ENCODE peak calls at places on chromosomes 5 and 9, in six cellular contexts. Z is activated CD8-positive, alpha-beta T cell treated with anti-CD3 and anti-CD28 coated beads for 36 hours; Q is esophagus squamous epithelium; H is bronchial epithelial cell; C is body of pancreas; P is lower leg skin. S is an unnamed sample.

GRCh38 chr5:43244823-43245565 is 53.0 kb downstream of the NIM1K start:
- DNase-seq in P (peak; percentile 56), Z (no peak), C (no peak), H (no peak), Q (no peak), S (peak; percentile 74)

GRCh38 chr5:123157797-123158528 is 68.9 kb downstream of the PRDM6 start:
- DNase-seq in P (no peak), C (no peak), H (peak; percentile 84), Q (no peak), Z (no peak), S (no peak)

GRCh38 chr9:90107021-90107771 is 502.4 kb downstream of the GADD45G start:
- DNase-seq in C (peak; percentile 87), Z (no peak), P (no peak), H (peak; percentile 66), Q (no peak), S (no peak)

GRCh38 chr5:113663879-113664278 is 150.4 kb downstream of the YTHDC2 start:
- DNase-seq in H (peak; percentile 12), Q (no peak), Z (peak; percentile 59), P (no peak), C (peak; percentile 28), S (peak; percentile 45)

GRCh38 chr5:129716235-129717030 is 31.5 kb upstream of the MINAR2 start:
- DNase-seq in C (no peak), H (no peak), Z (no peak), P (no peak), Q (no peak), S (no peak)

GRCh38 chr5:137751869-137752491 is 2.2 kb downstream of the HNRNPA0 start:
- DNase-seq in H (peak; percentile 79), C (peak; percentile 30), Q (no peak), P (no peak), Z (peak; percentile 19), S (peak; percentile 51)

GRCh38 chr5:10566556-10567068 is 2.7 kb downstream of the ANKRD33B start:
- DNase-seq in C (no peak), P (peak; percentile 73), Q (no peak), Z (no peak), H (no peak), S (no peak)

GRCh38 chr5:168047043-168047668 is 244.3 kb upstream of the WWC1 start:
- DNase-seq in P (no peak), Q (no peak), C (peak; percentile 74), Z (peak; percentile 11), H (peak; percentile 57), S (peak; percentile 52)

GRCh38 chr9:86298873-86299272 is 16.5 kb upstream of the ISCA1 start:
- DNase-seq in Z (no peak), C (no peak), Q (no peak), H (no peak), P (no peak), S (no peak)

GRCh38 chr5:155522540-155522939 is 509.0 kb downstream of the KIF4B start:
- DNase-seq in Z (no peak), C (no peak), H (no peak), P (no peak), Q (no peak), S (no peak)

GRCh38 chr9:7237473-7238243 is 479.9 kb downstream of the KDM4C start:
- DNase-seq in C (no peak), P (no peak), Z (no peak), Q (no peak), H (no peak), S (no peak)

GRCh38 chr5:124663101-124663506 is 83.3 kb downstream of the ZNF608 start:
- DNase-seq in Z (no peak), H (peak; percentile 42), P (no peak), C (no peak), Q (no peak), S (no peak)

GRCh38 chr9:14346826-14347407 is 33.0 kb upstream of the NFIB start:
- DNase-seq in Q (no peak), C (no peak), P (peak; percentile 85), Z (no peak), H (no peak), S (no peak)

GRCh38 chr9:14389622-14390021 is 75.7 kb upstream of the NFIB start:
- DNase-seq in P (no peak), H (no peak), Z (no peak), C (no peak), Q (no peak), S (no peak)

GRCh38 chr5:56685503-56686217 is 129.7 kb upstream of the MAP3K1 start:
- DNase-seq in Q (no peak), Z (no peak), P (no peak), C (no peak), H (no peak), S (no peak)

GRCh38 chr5:77360969-77361368 is 131.1 kb downstream of the WDR41 start:
- DNase-seq in C (no peak), Q (no peak), Z (no peak), P (no peak), H (no peak), S (no peak)

GRCh38 chr9:95003694-95004451 is 277.4 kb downstream of the AOPEP start:
- DNase-seq in H (no peak), P (peak; percentile 91), Q (no peak), Z (peak; percentile 16), C (peak; percentile 66), S (peak; percentile 34)

GRCh38 chr5:181028032-181028819 is 11.8 kb upstream of the BTNL9 start:
- DNase-seq in C (no peak), Q (no peak), H (no peak), P (no peak), Z (no peak), S (no peak)

DNA sequence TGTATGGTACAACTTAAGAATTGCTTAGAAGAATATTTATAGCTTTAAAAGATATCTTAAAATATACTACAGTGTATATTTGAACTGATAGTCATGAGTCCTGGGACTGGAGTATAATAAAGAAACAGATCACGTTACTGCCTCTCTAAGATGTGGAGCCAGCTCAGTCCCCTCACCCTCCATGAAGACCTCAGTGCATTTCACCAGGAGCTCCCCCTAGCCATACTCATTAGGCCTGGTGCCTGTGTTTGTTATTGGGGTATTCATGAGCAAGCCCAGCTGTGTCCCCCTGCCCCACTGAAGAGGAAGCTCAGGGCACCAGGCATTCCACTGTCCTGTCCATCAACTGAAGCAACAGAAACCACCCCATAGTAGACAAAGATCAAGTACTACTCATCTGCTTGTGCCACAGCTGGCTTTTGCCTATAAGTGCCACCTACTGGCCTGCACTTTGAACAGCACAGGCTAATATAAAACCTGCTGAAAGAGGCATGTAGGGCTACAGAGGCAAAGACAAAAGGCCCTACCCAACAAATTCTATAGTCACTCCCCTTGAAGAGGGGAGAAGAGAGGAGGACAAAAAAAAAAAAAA is 850.2 kb upstream of the NUDT12 start:
- DNase-seq in Q (no peak), Z (peak; percentile 5), P (no peak), C (peak; percentile 22), H (peak; percentile 38), S (peak; percentile 69)
- TF ChIP-seq CTCF in Q (no peak), Z (peak; percentile 13), P (no peak), C (no peak), H (peak; percentile 65), S (peak; percentile 68)

GRCh38 chr9:98808879-98809278 is 1.4 kb downstream of the GALNT12 start:
- DNase-seq in Z (no peak), C (no peak), H (no peak), P (no peak), Q (no peak), S (no peak)

GRCh38 chr9:98809311-98810105 is 2.0 kb downstream of the GALNT12 start:
- DNase-seq in Q (no peak), H (no peak), P (peak; percentile 57), C (peak; percentile 60), Z (no peak), S (no peak)

GRCh38 chr9:98807811-98808195 is 333 bp downstream of the GALNT12 start:
- DNase-seq in C (no peak), P (peak; percentile 83), Q (no peak), H (no peak), Z (peak; percentile 44), S (no peak)

GRCh38 chr9:98807070-98807810 is at the start of gene GALNT12:
- DNase-seq in Q (no peak), C (peak; percentile 50), P (peak; percentile 79), Z (peak; percentile 63), H (no peak), S (no peak)

DNA sequence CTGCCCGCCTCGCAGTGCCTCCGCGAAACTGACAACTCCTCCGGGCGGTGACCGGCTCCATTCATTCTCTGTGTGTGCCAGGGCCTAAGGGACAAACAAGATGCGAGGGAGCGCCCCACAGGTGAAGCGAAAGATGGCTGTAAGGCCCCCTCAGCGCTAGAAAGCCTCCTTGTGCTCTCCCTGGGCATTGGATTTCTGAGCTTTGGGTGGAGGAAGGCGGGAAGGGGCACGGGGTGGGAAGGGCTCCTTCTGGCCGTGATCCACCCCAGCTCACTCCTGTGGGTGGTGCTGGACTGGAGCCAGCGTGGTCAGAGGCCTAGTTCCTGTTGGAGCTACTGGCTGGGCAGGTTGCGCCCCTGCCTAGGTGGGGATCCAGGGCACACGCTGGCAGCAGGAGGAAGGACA is 943 bp downstream of the GALNT12 start:
- DNase-seq in Q (no peak), P (peak; percentile 83), Z (peak; percentile 32), H (no peak), C (peak; percentile 75), S (no peak)
- TF ChIP-seq CTCF in Q (no peak), P (no peak), Z (no peak), H (no peak), C (no peak), S (no peak)

GRCh38 chr9:34500623-34501267 is 22.0 kb downstream of the ENHO start:
- DNase-seq in Q (no peak), H (peak; percentile 41), P (peak; percentile 93), C (peak; percentile 61), Z (peak; percentile 84), S (peak; percentile 70)

GRCh38 chr9:34502471-34503335 is 20.1 kb downstream of the ENHO start:
- DNase-seq in Z (no peak), H (no peak), P (no peak), C (peak; percentile 42), Q (no peak), S (no peak)

GRCh38 chr9:34501372-34501771 is 21.4 kb downstream of the ENHO start:
- DNase-seq in H (no peak), P (no peak), Q (no peak), C (no peak), Z (no peak), S (no peak)

GRCh38 chr9:34503406-34503805 is 19.4 kb downstream of the ENHO start:
- DNase-seq in P (no peak), Q (no peak), C (no peak), H (no peak), Z (no peak), S (no peak)

GRCh38 chr9:34501889-34502425 is 20.8 kb downstream of the ENHO start:
- DNase-seq in Z (no peak), C (peak; percentile 78), H (no peak), Q (no peak), P (no peak), S (no peak)
- TF ChIP-seq CTCF in Z (no peak), C (no peak), H (no peak), Q (peak; percentile 12), P (no peak), S (no peak)

DNA sequence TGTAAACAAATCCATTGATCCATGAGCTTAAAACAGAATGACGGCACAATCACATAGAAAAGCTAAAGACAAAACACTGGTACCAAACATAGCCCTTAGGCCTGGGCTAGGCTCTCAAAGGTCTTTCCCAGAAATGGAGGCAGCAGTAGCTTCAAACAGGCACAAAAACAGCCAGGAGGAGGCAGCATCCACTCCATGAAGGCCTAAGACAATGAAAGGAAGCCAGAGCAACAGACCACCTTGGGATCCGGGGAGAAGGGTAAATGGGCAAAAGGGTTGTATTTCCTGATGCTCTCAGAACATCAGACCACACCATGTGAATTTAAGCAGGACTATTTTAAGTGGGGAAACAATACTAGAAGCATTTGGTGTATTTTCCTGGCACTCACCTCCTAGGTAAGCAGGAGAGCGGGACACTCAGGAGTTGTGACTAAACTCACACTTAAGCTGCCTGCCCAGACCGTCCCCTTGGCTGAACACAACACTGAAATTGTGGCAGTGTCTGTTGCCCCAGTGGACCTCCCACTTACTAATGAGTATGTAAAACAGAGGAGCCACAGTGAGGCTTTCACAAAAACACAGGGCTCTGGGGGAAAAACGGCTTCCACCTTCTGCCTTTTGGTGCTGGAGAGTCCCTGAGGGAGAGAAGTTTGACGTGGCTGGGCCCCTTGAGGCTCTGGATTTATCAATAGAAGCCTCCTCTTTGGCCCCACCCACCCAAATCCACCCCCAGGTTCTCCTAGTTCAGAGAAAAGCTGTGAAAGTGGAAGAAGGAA is 11.9 kb downstream of the GNPDA1 start:
- DNase-seq in C (no peak), P (no peak), Q (no peak), H (no peak), Z (peak; percentile 49), S (no peak)
- TF ChIP-seq CTCF in C (no peak), P (no peak), Q (no peak), H (peak; percentile 35), Z (peak; percentile 51), S (peak; percentile 20)

S was measured in GM12865.